ENCODE peak calls at places on chromosome 5, in four cellular contexts. One of them, this sample, is unnamed.

GRCh38 chr5:1734271-1734907 is 65.2 kb downstream of the MRPL36 start:
- DNase-seq in H1: no peak
- DNase-seq in GM12878: no peak
- DNase-seq in K562: no peak
- DNase-seq in this sample: no peak

GRCh38 chr5:143400541-143401252 is 2.8 kb downstream of the NR3C1 start:
- DNase-seq in GM12878: no peak
- DNase-seq in H1: no peak
- DNase-seq in K562: no peak
- DNase-seq in this sample: no peak

GRCh38 chr5:173809014-173809413 is 79.1 kb upstream of the CPEB4 start:
- DNase-seq in K562: no peak
- DNase-seq in GM12878: no peak
- DNase-seq in H1: no peak
- DNase-seq in this sample: no peak

GRCh38 chr5:172866802-172867748 is 33.0 kb downstream of the ERGIC1 start:
- DNase-seq in K562: no peak
- DNase-seq in GM12878: no peak
- DNase-seq in H1: peak; percentile 56
- DNase-seq in this sample: no peak

GRCh38 chr5:35202319-35203111 is 27.8 kb downstream of the PRLR start:
- DNase-seq in H1: peak; percentile 78
- DNase-seq in GM12878: no peak
- DNase-seq in K562: peak; percentile 33
- DNase-seq in this sample: peak; percentile 70

GRCh38 chr5:21236896-21237830 is 1249.2 kb upstream of the CDH18 start:
- DNase-seq in K562: no peak
- DNase-seq in GM12878: no peak
- DNase-seq in H1: no peak
- DNase-seq in this sample: no peak

GRCh38 chr5:180128671-180129261 is 57.2 kb upstream of the RNF130 start:
- DNase-seq in GM12878: no peak
- DNase-seq in H1: no peak
- DNase-seq in K562: no peak
- DNase-seq in this sample: no peak

GRCh38 chr5:69265931-69266330 is 31.2 kb downstream of the CDK7 start:
- DNase-seq in K562: no peak
- DNase-seq in GM12878: no peak
- DNase-seq in H1: peak; percentile 85
- DNase-seq in this sample: peak; percentile 15

GRCh38 chr5:89098199-89098756 is 215.3 kb upstream of the MEF2C start:
- DNase-seq in GM12878: no peak
- DNase-seq in H1: no peak
- DNase-seq in K562: no peak
- DNase-seq in this sample: no peak

GRCh38 chr5:35186749-35187148 is 43.5 kb downstream of the PRLR start:
- DNase-seq in K562: no peak
- DNase-seq in H1: no peak
- DNase-seq in GM12878: no peak
- DNase-seq in this sample: no peak

GRCh38 chr5:36844305-36844704 is 32.3 kb upstream of the NIPBL start:
- DNase-seq in GM12878: no peak
- DNase-seq in K562: no peak
- DNase-seq in H1: no peak
- DNase-seq in this sample: no peak

GRCh38 chr5:170540276-170540675 is 36.5 kb downstream of the KCNIP1 start:
- DNase-seq in K562: no peak
- DNase-seq in GM12878: no peak
- DNase-seq in H1: no peak
- DNase-seq in this sample: no peak

GRCh38 chr5:80745490-80745889 is 90.7 kb upstream of the DHFR start:
- DNase-seq in GM12878: no peak
- DNase-seq in K562: no peak
- DNase-seq in H1: no peak
- DNase-seq in this sample: no peak

GRCh38 chr5:113278976-113279375 is 155.8 kb downstream of the TSSK1B start:
- DNase-seq in H1: no peak
- DNase-seq in K562: no peak
- DNase-seq in GM12878: no peak
- DNase-seq in this sample: no peak

GRCh38 chr5:154260224-154260859 is 69.8 kb downstream of the GALNT10 start:
- DNase-seq in GM12878: no peak
- DNase-seq in K562: no peak
- DNase-seq in H1: no peak
- DNase-seq in this sample: no peak

GRCh38 chr5:173397531-173397930 is 69.3 kb upstream of the STC2 start:
- DNase-seq in GM12878: no peak
- DNase-seq in H1: no peak
- DNase-seq in K562: no peak
- DNase-seq in this sample: no peak

GRCh38 chr5:134371834-134372340 is 518 bp downstream of the UBE2B start:
- DNase-seq in K562: peak; percentile 62
- DNase-seq in H1: peak; percentile 84
- DNase-seq in GM12878: no peak
- DNase-seq in this sample: peak; percentile 56

GRCh38 chr5:157857821-157858526 is 971 bp downstream of the CLINT1 start:
- DNase-seq in K562: no peak
- DNase-seq in H1: no peak
- DNase-seq in GM12878: no peak
- DNase-seq in this sample: no peak

GRCh38 chr5:4730279-4730678 is 409.9 kb upstream of the ADAMTS16 start:
- DNase-seq in H1: no peak
- DNase-seq in GM12878: no peak
- DNase-seq in K562: no peak
- DNase-seq in this sample: no peak

GRCh38 chr5:174972291-174972690 is 247.9 kb downstream of the MSX2 start:
- DNase-seq in GM12878: no peak
- DNase-seq in H1: no peak
- DNase-seq in K562: no peak
- DNase-seq in this sample: no peak

GRCh38 chr5:78783434-78784130 is 135.0 kb upstream of the LHFPL2 start:
- DNase-seq in GM12878: no peak
- DNase-seq in K562: no peak
- DNase-seq in H1: no peak
- DNase-seq in this sample: no peak

GRCh38 chr5:24167791-24168190 is 477.0 kb downstream of the CDH10 start:
- DNase-seq in K562: no peak
- DNase-seq in GM12878: no peak
- DNase-seq in H1: no peak
- DNase-seq in this sample: no peak
- TF ChIP-seq HDAC2 in K562: no peak
- TF ChIP-seq HDAC2 in GM12878: no peak
- TF ChIP-seq HDAC2 in H1: no peak
- TF ChIP-seq HDAC2 in this sample: no peak

GRCh38 chr5:139668064-139668880 is 20.1 kb downstream of the CXXC5 start:
- DNase-seq in GM12878: no peak
- DNase-seq in H1: no peak
- DNase-seq in K562: peak; percentile 58
- DNase-seq in this sample: no peak
- TF ChIP-seq SIN3A in GM12878: no peak
- TF ChIP-seq SIN3A in H1: no peak
- TF ChIP-seq SIN3A in K562: no peak
- TF ChIP-seq SIN3A in this sample: no peak

GRCh38 chr5:40394715-40395114 is 285.0 kb upstream of the PTGER4 start:
- DNase-seq in H1: no peak
- DNase-seq in K562: no peak
- DNase-seq in GM12878: no peak
- DNase-seq in this sample: no peak

GRCh38 chr5:40395241-40395640 is 284.5 kb upstream of the PTGER4 start:
- DNase-seq in K562: no peak
- DNase-seq in H1: no peak
- DNase-seq in GM12878: no peak
- DNase-seq in this sample: no peak

GRCh38 chr5:40399349-40399748 is 280.4 kb upstream of the PTGER4 start:
- DNase-seq in GM12878: no peak
- DNase-seq in H1: no peak
- DNase-seq in K562: no peak
- DNase-seq in this sample: no peak

GRCh38 chr5:40397976-40398375 is 281.7 kb upstream of the PTGER4 start:
- DNase-seq in H1: no peak
- DNase-seq in K562: no peak
- DNase-seq in GM12878: no peak
- DNase-seq in this sample: no peak

DNA sequence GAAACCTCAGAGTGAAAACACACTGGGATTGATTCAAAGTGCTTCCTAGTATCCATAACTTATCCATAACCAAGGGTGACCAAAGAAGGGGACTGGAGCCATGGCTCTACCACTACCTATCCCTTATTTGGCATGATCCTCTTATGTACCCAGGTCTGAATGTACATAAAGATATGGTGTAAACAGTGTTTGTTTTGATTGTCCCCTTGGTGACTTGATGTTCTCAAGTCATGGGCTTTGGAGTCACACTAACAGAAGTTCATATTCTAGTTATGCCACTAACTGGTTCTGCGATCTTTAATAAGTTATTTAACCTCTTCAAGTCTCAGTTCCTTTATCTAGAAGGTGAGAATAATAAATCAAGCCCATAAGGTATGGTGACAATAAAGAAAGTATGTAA is 283.4 kb upstream of the PTGER4 start:
- DNase-seq in K562: no peak
- DNase-seq in GM12878: no peak
- DNase-seq in H1: no peak
- DNase-seq in this sample: no peak
- TF ChIP-seq HDAC2 in K562: no peak
- TF ChIP-seq HDAC2 in GM12878: no peak
- TF ChIP-seq HDAC2 in H1: no peak
- TF ChIP-seq HDAC2 in this sample: no peak

GRCh38 chr5:10768304-10768899 is 7.4 kb upstream of the DAP start:
- DNase-seq in H1: no peak
- DNase-seq in K562: no peak
- DNase-seq in GM12878: no peak
- DNase-seq in this sample: no peak
- TF ChIP-seq SIN3A in H1: no peak
- TF ChIP-seq SIN3A in K562: no peak
- TF ChIP-seq SIN3A in GM12878: no peak
- TF ChIP-seq SIN3A in this sample: no peak

DNA sequence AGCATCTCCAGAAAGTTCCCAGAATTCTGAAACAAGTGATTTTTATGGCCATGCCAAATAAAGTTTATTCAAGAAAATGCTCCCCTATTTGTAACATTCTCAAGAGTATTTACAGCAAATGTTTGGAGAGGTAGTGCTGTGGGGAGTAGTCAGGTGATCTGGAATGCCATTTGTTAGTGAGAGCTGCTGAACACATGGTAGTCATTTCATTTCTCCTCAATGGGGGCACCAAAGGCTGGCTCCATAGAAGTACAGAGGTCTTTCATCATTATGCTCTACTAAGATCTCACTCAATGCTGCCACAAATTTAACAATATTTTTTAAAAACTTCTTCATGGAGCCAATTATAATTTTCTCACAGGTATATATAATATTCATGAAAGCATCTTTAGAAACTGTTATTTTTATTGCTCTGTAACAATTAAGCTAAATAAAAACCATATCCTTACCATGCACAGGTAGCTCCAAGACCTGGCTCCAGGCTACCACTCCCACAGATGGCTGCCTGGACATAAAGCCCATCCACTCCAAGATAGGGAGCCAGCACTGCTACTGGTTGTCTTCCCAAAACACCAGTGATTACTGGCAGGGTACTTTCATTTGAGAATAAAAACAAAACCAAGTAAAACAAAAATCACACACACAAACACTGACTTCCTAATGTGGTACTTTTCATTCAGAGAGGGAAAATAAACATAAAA is 200.8 kb downstream of the PLK2 start:
- DNase-seq in H1: no peak
- DNase-seq in K562: no peak
- DNase-seq in GM12878: no peak
- DNase-seq in this sample: no peak
- TF ChIP-seq HDAC2 in H1: no peak
- TF ChIP-seq HDAC2 in K562: no peak
- TF ChIP-seq HDAC2 in GM12878: no peak
- TF ChIP-seq HDAC2 in this sample: no peak

GRCh38 chr5:149826574-149826973 is 96.5 kb downstream of the PPARGC1B start:
- DNase-seq in GM12878: no peak
- DNase-seq in K562: no peak
- DNase-seq in H1: no peak
- DNase-seq in this sample: no peak

GRCh38 chr5:149823350-149823749 is 93.2 kb downstream of the PPARGC1B start:
- DNase-seq in H1: no peak
- DNase-seq in GM12878: no peak
- DNase-seq in K562: no peak
- DNase-seq in this sample: no peak

GRCh38 chr5:149822310-149822709 is 92.2 kb downstream of the PPARGC1B start:
- DNase-seq in GM12878: no peak
- DNase-seq in K562: no peak
- DNase-seq in H1: no peak
- DNase-seq in this sample: no peak

GRCh38 chr5:149824851-149825250 is 94.7 kb downstream of the PPARGC1B start:
- DNase-seq in K562: no peak
- DNase-seq in GM12878: no peak
- DNase-seq in H1: no peak
- DNase-seq in this sample: no peak

GRCh38 chr5:149824115-149824514 is 94.0 kb downstream of the PPARGC1B start:
- DNase-seq in H1: no peak
- DNase-seq in K562: no peak
- DNase-seq in GM12878: no peak
- DNase-seq in this sample: peak; percentile 11
- TF ChIP-seq SIN3A in H1: no peak
- TF ChIP-seq SIN3A in K562: no peak
- TF ChIP-seq SIN3A in GM12878: no peak
- TF ChIP-seq SIN3A in this sample: no peak

DNA sequence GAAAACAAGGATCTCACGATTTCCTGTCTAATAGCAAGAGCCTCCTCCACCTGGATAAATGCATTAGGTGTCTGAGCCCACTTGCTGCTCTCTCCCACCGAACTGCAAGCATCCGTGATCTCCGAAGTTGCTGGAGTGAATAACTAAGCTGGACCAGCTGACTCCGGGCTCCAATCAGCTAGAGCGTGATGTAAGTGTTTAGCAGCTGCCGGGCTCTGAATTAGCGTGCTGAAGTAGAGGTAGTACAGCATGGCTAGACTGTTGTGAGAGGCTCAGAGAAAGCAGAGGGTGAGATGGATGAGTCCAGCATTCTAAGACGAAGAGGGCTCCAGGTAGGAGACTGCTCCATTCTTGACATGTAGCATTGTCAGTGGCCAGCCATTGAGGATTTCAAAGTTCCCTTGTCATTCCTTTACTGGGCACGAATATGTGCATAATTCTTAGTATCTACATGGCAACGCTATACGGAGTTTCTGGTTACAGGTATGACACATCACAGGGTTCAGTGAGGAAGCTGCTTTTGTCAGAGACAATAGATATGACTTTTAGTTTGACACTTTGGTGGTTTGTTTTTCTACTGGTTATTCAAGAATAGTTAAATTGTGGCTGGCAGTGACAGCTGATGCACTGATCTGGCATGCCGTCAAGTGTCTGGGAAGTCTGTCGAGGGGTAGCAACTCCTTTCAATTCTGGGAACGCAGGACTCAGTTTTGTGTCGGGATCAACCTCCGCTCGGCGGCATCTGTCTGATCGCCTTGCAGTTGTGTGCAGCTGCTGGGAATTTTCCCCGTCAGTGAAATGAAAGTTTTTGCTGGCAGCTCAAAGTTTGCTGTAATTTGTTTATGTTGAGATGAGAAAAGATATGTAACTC is 232.6 kb downstream of the MAST4 start:
- DNase-seq in H1: peak; percentile 57
- DNase-seq in GM12878: no peak
- DNase-seq in K562: no peak
- DNase-seq in this sample: peak; percentile 7
- TF ChIP-seq HDAC2 in H1: no peak
- TF ChIP-seq HDAC2 in GM12878: no peak
- TF ChIP-seq HDAC2 in K562: no peak
- TF ChIP-seq HDAC2 in this sample: no peak

This sample was measured in HepG2.